ENCODE peak calls at places on chromosomes 7 and 10, in seven cellular contexts. E is T-cell; X is stimulated activated CD8-positive, alpha-beta memory T cell treated with anti-CD3 and anti-CD28 coated beads, Interleukin-12 subunit alpha, Interleukin-12 subunit beta, amount 100 ng/mL, for 4 hours; A is psoas muscle; Y is heart left ventricle; N is NCI-H2227 treated with DMSO at 0.1 percent for 48 hours; K is GM23338. T is an unnamed sample.
A peak's percentile ranks its signal among the peaks of the same experiment; 100 is the strongest.

GRCh38 chr7:28409716-28410627 is 2.3 kb upstream of the CREB5 start:
- DNase-seq in E (no peak), X (no peak), A (peak; percentile 77), Y (peak; percentile 40), N (no peak), K (peak; percentile 81), T (peak; percentile 43)

GRCh38 chr10:84233940-84234339 is 7.4 kb downstream of the LRIT1 start:
- DNase-seq in E (no peak), X (no peak), A (no peak), Y (no peak), N (no peak), K (no peak), T (no peak)

GRCh38 chr7:117036836-117037235 is 83.5 kb downstream of the ST7 start:
- DNase-seq in E (no peak), X (no peak), A (no peak), Y (no peak), N (no peak), K (peak; percentile 17), T (no peak)

GRCh38 chr10:63666836-63667383 is 145.7 kb downstream of the REEP3 start:
- DNase-seq in E (no peak), X (no peak), A (no peak), Y (no peak), N (no peak), K (no peak), T (no peak)

GRCh38 chr7:71633571-71634008 is 501.6 kb downstream of the GALNT17 start:
- DNase-seq in E (no peak), X (no peak), A (no peak), Y (no peak), N (no peak), K (peak; percentile 75), T (no peak)

GRCh38 chr7:102291056-102291915 is 4.6 kb downstream of the SH2B2 start:
- DNase-seq in E (peak; percentile 39), X (no peak), A (no peak), Y (no peak), N (no peak), K (no peak), T (no peak)

GRCh38 chr7:154929006-154929726 is 73.8 kb downstream of the PAXIP1 start:
- DNase-seq in E (no peak), X (no peak), A (no peak), Y (no peak), N (peak; percentile 4), K (no peak), T (no peak)

GRCh38 chr7:33651998-33652397 is 253.3 kb upstream of the BMPER start:
- DNase-seq in E (no peak), X (no peak), A (no peak), Y (no peak), N (no peak), K (no peak), T (no peak)

GRCh38 chr7:16089801-16090200 is 331.5 kb downstream of the CRPPA start:
- DNase-seq in E (no peak), X (no peak), A (no peak), Y (no peak), N (no peak), K (no peak), T (no peak)

GRCh38 chr7:34031156-34031555 is 125.8 kb downstream of the BMPER start:
- DNase-seq in E (no peak), X (no peak), A (no peak), Y (no peak), N (no peak), K (no peak), T (no peak)

GRCh38 chr10:15433850-15434537 is 62.9 kb upstream of the FAM171A1 start:
- DNase-seq in E (no peak), X (no peak), A (no peak), Y (peak; percentile 34), N (peak; percentile 39), K (peak; percentile 81), T (no peak)

GRCh38 chr10:70566515-70567290 is 35.8 kb downstream of the PRF1 start:
- DNase-seq in E (no peak), X (no peak), A (no peak), Y (no peak), N (no peak), K (no peak), T (no peak)

GRCh38 chr7:39465055-39465929 is 100.9 kb upstream of the YAE1 start:
- DNase-seq in E (peak; percentile 2), X (no peak), A (no peak), Y (no peak), N (peak; percentile 18), K (peak; percentile 91), T (peak; percentile 16)

T was measured in progenitor cell of endocrine pancreas.